ENCODE peak calls at places on chromosomes 7 and 10, in ten cellular contexts. One of them, this sample, is unnamed.

GRCh38 chr7:69605070-69605469 is 6.8 kb downstream of the AUTS2 start:
- DNase-seq in Caki2: no peak
- DNase-seq in smooth muscle cell of the brain vasculature: no peak
- DNase-seq in Daoy: no peak
- DNase-seq in T-cell: no peak
- DNase-seq in natural killer cell treated with Interleukin-12 subunit alpha and Interleukin-12 subunit beta and Interleukin-15 and Interleukin-18, amount 100 ng/mL, for 72 hours: no peak
- DNase-seq in DMS153: no peak
- DNase-seq in activated T-helper 1 cell treated with anti-CD3 and anti-CD28 coated beads, Interleukin-12 subunit alpha, Interleukin-12 subunit beta, Interleukin-2, Interleukin-4 antibody, amounts not matched to agents 30 ng/mL and 10 ng/mL and 1 ng/mL, durations not matched to agents 14 hours and 24 hours and 36 hours: no peak
- DNase-seq in DMS 273 treated with DMSO at 0.1 percent for 48 hours: no peak
- DNase-seq in amniotic stem cell: no peak
- DNase-seq in this sample: no peak

GRCh38 chr10:103447187-103447586 is 5.0 kb downstream of the CALHM2 start:
- DNase-seq in Caki2: no peak
- DNase-seq in smooth muscle cell of the brain vasculature: no peak
- DNase-seq in Daoy: no peak
- DNase-seq in T-cell: no peak
- DNase-seq in natural killer cell treated with Interleukin-12 subunit alpha and Interleukin-12 subunit beta and Interleukin-15 and Interleukin-18, amount 100 ng/mL, for 72 hours: no peak
- DNase-seq in DMS153: no peak
- DNase-seq in activated T-helper 1 cell treated with anti-CD3 and anti-CD28 coated beads, Interleukin-12 subunit alpha, Interleukin-12 subunit beta, Interleukin-2, Interleukin-4 antibody, amounts not matched to agents 30 ng/mL and 10 ng/mL and 1 ng/mL, durations not matched to agents 14 hours and 24 hours and 36 hours: no peak
- DNase-seq in DMS 273 treated with DMSO at 0.1 percent for 48 hours: no peak
- DNase-seq in amniotic stem cell: no peak
- DNase-seq in this sample: no peak

GRCh38 chr7:124783271-124783670 is 17.7 kb upstream of the GPR37 start:
- DNase-seq in Caki2: no peak
- DNase-seq in smooth muscle cell of the brain vasculature: no peak
- DNase-seq in Daoy: peak; percentile 41
- DNase-seq in T-cell: no peak
- DNase-seq in natural killer cell treated with Interleukin-12 subunit alpha and Interleukin-12 subunit beta and Interleukin-15 and Interleukin-18, amount 100 ng/mL, for 72 hours: no peak
- DNase-seq in DMS153: no peak
- DNase-seq in activated T-helper 1 cell treated with anti-CD3 and anti-CD28 coated beads, Interleukin-12 subunit alpha, Interleukin-12 subunit beta, Interleukin-2, Interleukin-4 antibody, amounts not matched to agents 30 ng/mL and 10 ng/mL and 1 ng/mL, durations not matched to agents 14 hours and 24 hours and 36 hours: no peak
- DNase-seq in DMS 273 treated with DMSO at 0.1 percent for 48 hours: no peak
- DNase-seq in amniotic stem cell: no peak
- DNase-seq in this sample: no peak

GRCh38 chr10:26725837-26726727 is 28.6 kb downstream of the PDSS1 start:
- DNase-seq in Caki2: peak; percentile 32
- DNase-seq in smooth muscle cell of the brain vasculature: peak; percentile 44
- DNase-seq in Daoy: peak; percentile 50
- DNase-seq in T-cell: no peak
- DNase-seq in natural killer cell treated with Interleukin-12 subunit alpha and Interleukin-12 subunit beta and Interleukin-15 and Interleukin-18, amount 100 ng/mL, for 72 hours: no peak
- DNase-seq in DMS153: peak; percentile 0
- DNase-seq in activated T-helper 1 cell treated with anti-CD3 and anti-CD28 coated beads, Interleukin-12 subunit alpha, Interleukin-12 subunit beta, Interleukin-2, Interleukin-4 antibody, amounts not matched to agents 30 ng/mL and 10 ng/mL and 1 ng/mL, durations not matched to agents 14 hours and 24 hours and 36 hours: no peak
- DNase-seq in DMS 273 treated with DMSO at 0.1 percent for 48 hours: no peak
- DNase-seq in amniotic stem cell: peak; percentile 35
- DNase-seq in this sample: peak; percentile 51

GRCh38 chr7:118169146-118169545 is 14.8 kb upstream of the LSM8 start:
- DNase-seq in Caki2: no peak
- DNase-seq in smooth muscle cell of the brain vasculature: no peak
- DNase-seq in Daoy: no peak
- DNase-seq in T-cell: no peak
- DNase-seq in natural killer cell treated with Interleukin-12 subunit alpha and Interleukin-12 subunit beta and Interleukin-15 and Interleukin-18, amount 100 ng/mL, for 72 hours: no peak
- DNase-seq in DMS153: no peak
- DNase-seq in activated T-helper 1 cell treated with anti-CD3 and anti-CD28 coated beads, Interleukin-12 subunit alpha, Interleukin-12 subunit beta, Interleukin-2, Interleukin-4 antibody, amounts not matched to agents 30 ng/mL and 10 ng/mL and 1 ng/mL, durations not matched to agents 14 hours and 24 hours and 36 hours: no peak
- DNase-seq in DMS 273 treated with DMSO at 0.1 percent for 48 hours: no peak
- DNase-seq in amniotic stem cell: no peak
- DNase-seq in this sample: no peak

GRCh38 chr10:13776861-13777301 is 190.1 kb downstream of the PRPF18 start:
- DNase-seq in Caki2: peak; percentile 78
- DNase-seq in smooth muscle cell of the brain vasculature: no peak
- DNase-seq in Daoy: peak; percentile 55
- DNase-seq in T-cell: no peak
- DNase-seq in natural killer cell treated with Interleukin-12 subunit alpha and Interleukin-12 subunit beta and Interleukin-15 and Interleukin-18, amount 100 ng/mL, for 72 hours: no peak
- DNase-seq in DMS153: no peak
- DNase-seq in activated T-helper 1 cell treated with anti-CD3 and anti-CD28 coated beads, Interleukin-12 subunit alpha, Interleukin-12 subunit beta, Interleukin-2, Interleukin-4 antibody, amounts not matched to agents 30 ng/mL and 10 ng/mL and 1 ng/mL, durations not matched to agents 14 hours and 24 hours and 36 hours: no peak
- DNase-seq in DMS 273 treated with DMSO at 0.1 percent for 48 hours: no peak
- DNase-seq in amniotic stem cell: no peak
- DNase-seq in this sample: no peak

GRCh38 chr10:131169146-131169545 is 142.4 kb downstream of the TCERG1L start:
- DNase-seq in Caki2: no peak
- DNase-seq in smooth muscle cell of the brain vasculature: no peak
- DNase-seq in Daoy: no peak
- DNase-seq in T-cell: no peak
- DNase-seq in natural killer cell treated with Interleukin-12 subunit alpha and Interleukin-12 subunit beta and Interleukin-15 and Interleukin-18, amount 100 ng/mL, for 72 hours: no peak
- DNase-seq in DMS153: no peak
- DNase-seq in activated T-helper 1 cell treated with anti-CD3 and anti-CD28 coated beads, Interleukin-12 subunit alpha, Interleukin-12 subunit beta, Interleukin-2, Interleukin-4 antibody, amounts not matched to agents 30 ng/mL and 10 ng/mL and 1 ng/mL, durations not matched to agents 14 hours and 24 hours and 36 hours: no peak
- DNase-seq in DMS 273 treated with DMSO at 0.1 percent for 48 hours: no peak
- DNase-seq in amniotic stem cell: no peak
- DNase-seq in this sample: no peak

GRCh38 chr10:124939290-124939689 is 2.6 kb upstream of the ZRANB1 start:
- DNase-seq in Caki2: no peak
- DNase-seq in smooth muscle cell of the brain vasculature: no peak
- DNase-seq in Daoy: no peak
- DNase-seq in T-cell: no peak
- DNase-seq in natural killer cell treated with Interleukin-12 subunit alpha and Interleukin-12 subunit beta and Interleukin-15 and Interleukin-18, amount 100 ng/mL, for 72 hours: no peak
- DNase-seq in DMS153: no peak
- DNase-seq in activated T-helper 1 cell treated with anti-CD3 and anti-CD28 coated beads, Interleukin-12 subunit alpha, Interleukin-12 subunit beta, Interleukin-2, Interleukin-4 antibody, amounts not matched to agents 30 ng/mL and 10 ng/mL and 1 ng/mL, durations not matched to agents 14 hours and 24 hours and 36 hours: no peak
- DNase-seq in DMS 273 treated with DMSO at 0.1 percent for 48 hours: no peak
- DNase-seq in amniotic stem cell: no peak
- DNase-seq in this sample: no peak

GRCh38 chr7:44329888-44330287 is 4.5 kb upstream of the CAMK2B start:
- DNase-seq in Caki2: no peak
- DNase-seq in smooth muscle cell of the brain vasculature: no peak
- DNase-seq in Daoy: no peak
- DNase-seq in T-cell: no peak
- DNase-seq in natural killer cell treated with Interleukin-12 subunit alpha and Interleukin-12 subunit beta and Interleukin-15 and Interleukin-18, amount 100 ng/mL, for 72 hours: no peak
- DNase-seq in DMS153: no peak
- DNase-seq in activated T-helper 1 cell treated with anti-CD3 and anti-CD28 coated beads, Interleukin-12 subunit alpha, Interleukin-12 subunit beta, Interleukin-2, Interleukin-4 antibody, amounts not matched to agents 30 ng/mL and 10 ng/mL and 1 ng/mL, durations not matched to agents 14 hours and 24 hours and 36 hours: no peak
- DNase-seq in DMS 273 treated with DMSO at 0.1 percent for 48 hours: no peak
- DNase-seq in amniotic stem cell: no peak
- DNase-seq in this sample: no peak

GRCh38 chr10:83991986-83992753 is 147.1 kb upstream of the GHITM start:
- DNase-seq in Caki2: peak; percentile 21
- DNase-seq in smooth muscle cell of the brain vasculature: no peak
- DNase-seq in Daoy: no peak
- DNase-seq in T-cell: no peak
- DNase-seq in natural killer cell treated with Interleukin-12 subunit alpha and Interleukin-12 subunit beta and Interleukin-15 and Interleukin-18, amount 100 ng/mL, for 72 hours: no peak
- DNase-seq in DMS153: no peak
- DNase-seq in activated T-helper 1 cell treated with anti-CD3 and anti-CD28 coated beads, Interleukin-12 subunit alpha, Interleukin-12 subunit beta, Interleukin-2, Interleukin-4 antibody, amounts not matched to agents 30 ng/mL and 10 ng/mL and 1 ng/mL, durations not matched to agents 14 hours and 24 hours and 36 hours: no peak
- DNase-seq in DMS 273 treated with DMSO at 0.1 percent for 48 hours: peak; percentile 8
- DNase-seq in amniotic stem cell: no peak
- DNase-seq in this sample: no peak

GRCh38 chr7:18151419-18151818 is 123.8 kb upstream of the PRPS1L1 start:
- DNase-seq in Caki2: no peak
- DNase-seq in smooth muscle cell of the brain vasculature: no peak
- DNase-seq in Daoy: no peak
- DNase-seq in T-cell: no peak
- DNase-seq in natural killer cell treated with Interleukin-12 subunit alpha and Interleukin-12 subunit beta and Interleukin-15 and Interleukin-18, amount 100 ng/mL, for 72 hours: no peak
- DNase-seq in DMS153: no peak
- DNase-seq in activated T-helper 1 cell treated with anti-CD3 and anti-CD28 coated beads, Interleukin-12 subunit alpha, Interleukin-12 subunit beta, Interleukin-2, Interleukin-4 antibody, amounts not matched to agents 30 ng/mL and 10 ng/mL and 1 ng/mL, durations not matched to agents 14 hours and 24 hours and 36 hours: no peak
- DNase-seq in DMS 273 treated with DMSO at 0.1 percent for 48 hours: no peak
- DNase-seq in amniotic stem cell: no peak
- DNase-seq in this sample: no peak

GRCh38 chr7:55409474-55410225 is 44.5 kb downstream of the LANCL2 start:
- DNase-seq in Caki2: peak; percentile 37
- DNase-seq in smooth muscle cell of the brain vasculature: no peak
- DNase-seq in Daoy: no peak
- DNase-seq in T-cell: no peak
- DNase-seq in natural killer cell treated with Interleukin-12 subunit alpha and Interleukin-12 subunit beta and Interleukin-15 and Interleukin-18, amount 100 ng/mL, for 72 hours: no peak
- DNase-seq in DMS153: no peak
- DNase-seq in activated T-helper 1 cell treated with anti-CD3 and anti-CD28 coated beads, Interleukin-12 subunit alpha, Interleukin-12 subunit beta, Interleukin-2, Interleukin-4 antibody, amounts not matched to agents 30 ng/mL and 10 ng/mL and 1 ng/mL, durations not matched to agents 14 hours and 24 hours and 36 hours: no peak
- DNase-seq in DMS 273 treated with DMSO at 0.1 percent for 48 hours: no peak
- DNase-seq in amniotic stem cell: no peak
- DNase-seq in this sample: no peak

GRCh38 chr10:51910189-51910588 is 210.8 kb upstream of the CSTF2T start:
- DNase-seq in Caki2: no peak
- DNase-seq in smooth muscle cell of the brain vasculature: no peak
- DNase-seq in Daoy: no peak
- DNase-seq in T-cell: no peak
- DNase-seq in natural killer cell treated with Interleukin-12 subunit alpha and Interleukin-12 subunit beta and Interleukin-15 and Interleukin-18, amount 100 ng/mL, for 72 hours: no peak
- DNase-seq in DMS153: no peak
- DNase-seq in activated T-helper 1 cell treated with anti-CD3 and anti-CD28 coated beads, Interleukin-12 subunit alpha, Interleukin-12 subunit beta, Interleukin-2, Interleukin-4 antibody, amounts not matched to agents 30 ng/mL and 10 ng/mL and 1 ng/mL, durations not matched to agents 14 hours and 24 hours and 36 hours: no peak
- DNase-seq in DMS 273 treated with DMSO at 0.1 percent for 48 hours: no peak
- DNase-seq in amniotic stem cell: no peak
- DNase-seq in this sample: no peak

GRCh38 chr10:17354781-17355180 is 99.6 kb downstream of the ST8SIA6 start:
- DNase-seq in Caki2: no peak
- DNase-seq in smooth muscle cell of the brain vasculature: no peak
- DNase-seq in Daoy: peak; percentile 8
- DNase-seq in T-cell: no peak
- DNase-seq in natural killer cell treated with Interleukin-12 subunit alpha and Interleukin-12 subunit beta and Interleukin-15 and Interleukin-18, amount 100 ng/mL, for 72 hours: no peak
- DNase-seq in DMS153: no peak
- DNase-seq in activated T-helper 1 cell treated with anti-CD3 and anti-CD28 coated beads, Interleukin-12 subunit alpha, Interleukin-12 subunit beta, Interleukin-2, Interleukin-4 antibody, amounts not matched to agents 30 ng/mL and 10 ng/mL and 1 ng/mL, durations not matched to agents 14 hours and 24 hours and 36 hours: no peak
- DNase-seq in DMS 273 treated with DMSO at 0.1 percent for 48 hours: no peak
- DNase-seq in amniotic stem cell: no peak
- DNase-seq in this sample: no peak

GRCh38 chr10:29591416-29591968 is 43.3 kb downstream of the SVIL start:
- DNase-seq in Caki2: no peak
- DNase-seq in smooth muscle cell of the brain vasculature: no peak
- DNase-seq in Daoy: no peak
- DNase-seq in T-cell: no peak
- DNase-seq in natural killer cell treated with Interleukin-12 subunit alpha and Interleukin-12 subunit beta and Interleukin-15 and Interleukin-18, amount 100 ng/mL, for 72 hours: no peak
- DNase-seq in DMS153: no peak
- DNase-seq in activated T-helper 1 cell treated with anti-CD3 and anti-CD28 coated beads, Interleukin-12 subunit alpha, Interleukin-12 subunit beta, Interleukin-2, Interleukin-4 antibody, amounts not matched to agents 30 ng/mL and 10 ng/mL and 1 ng/mL, durations not matched to agents 14 hours and 24 hours and 36 hours: no peak
- DNase-seq in DMS 273 treated with DMSO at 0.1 percent for 48 hours: no peak
- DNase-seq in amniotic stem cell: no peak
- DNase-seq in this sample: no peak

GRCh38 chr10:43237128-43237527 is 29.7 kb downstream of the RASGEF1A start:
- DNase-seq in Caki2: no peak
- DNase-seq in smooth muscle cell of the brain vasculature: no peak
- DNase-seq in Daoy: no peak
- DNase-seq in T-cell: no peak
- DNase-seq in natural killer cell treated with Interleukin-12 subunit alpha and Interleukin-12 subunit beta and Interleukin-15 and Interleukin-18, amount 100 ng/mL, for 72 hours: no peak
- DNase-seq in DMS153: no peak
- DNase-seq in activated T-helper 1 cell treated with anti-CD3 and anti-CD28 coated beads, Interleukin-12 subunit alpha, Interleukin-12 subunit beta, Interleukin-2, Interleukin-4 antibody, amounts not matched to agents 30 ng/mL and 10 ng/mL and 1 ng/mL, durations not matched to agents 14 hours and 24 hours and 36 hours: no peak
- DNase-seq in DMS 273 treated with DMSO at 0.1 percent for 48 hours: no peak
- DNase-seq in amniotic stem cell: no peak
- DNase-seq in this sample: no peak

GRCh38 chr10:94617389-94617944 is 66.1 kb upstream of the CYP2C18 start:
- DNase-seq in Caki2: peak; percentile 21
- DNase-seq in smooth muscle cell of the brain vasculature: no peak
- DNase-seq in Daoy: no peak
- DNase-seq in T-cell: no peak
- DNase-seq in natural killer cell treated with Interleukin-12 subunit alpha and Interleukin-12 subunit beta and Interleukin-15 and Interleukin-18, amount 100 ng/mL, for 72 hours: no peak
- DNase-seq in DMS153: no peak
- DNase-seq in activated T-helper 1 cell treated with anti-CD3 and anti-CD28 coated beads, Interleukin-12 subunit alpha, Interleukin-12 subunit beta, Interleukin-2, Interleukin-4 antibody, amounts not matched to agents 30 ng/mL and 10 ng/mL and 1 ng/mL, durations not matched to agents 14 hours and 24 hours and 36 hours: no peak
- DNase-seq in DMS 273 treated with DMSO at 0.1 percent for 48 hours: no peak
- DNase-seq in amniotic stem cell: no peak
- DNase-seq in this sample: no peak

GRCh38 chr7:128275651-128276050 is 34.6 kb downstream of the LEP start:
- DNase-seq in Caki2: no peak
- DNase-seq in smooth muscle cell of the brain vasculature: no peak
- DNase-seq in Daoy: no peak
- DNase-seq in T-cell: no peak
- DNase-seq in natural killer cell treated with Interleukin-12 subunit alpha and Interleukin-12 subunit beta and Interleukin-15 and Interleukin-18, amount 100 ng/mL, for 72 hours: no peak
- DNase-seq in DMS153: no peak
- DNase-seq in activated T-helper 1 cell treated with anti-CD3 and anti-CD28 coated beads, Interleukin-12 subunit alpha, Interleukin-12 subunit beta, Interleukin-2, Interleukin-4 antibody, amounts not matched to agents 30 ng/mL and 10 ng/mL and 1 ng/mL, durations not matched to agents 14 hours and 24 hours and 36 hours: no peak
- DNase-seq in DMS 273 treated with DMSO at 0.1 percent for 48 hours: no peak
- DNase-seq in amniotic stem cell: no peak
- DNase-seq in this sample: no peak

GRCh38 chr7:130831817-130832481 is 97.9 kb upstream of the KLF14 start:
- DNase-seq in Caki2: no peak
- DNase-seq in smooth muscle cell of the brain vasculature: no peak
- DNase-seq in Daoy: peak; percentile 70
- DNase-seq in T-cell: no peak
- DNase-seq in natural killer cell treated with Interleukin-12 subunit alpha and Interleukin-12 subunit beta and Interleukin-15 and Interleukin-18, amount 100 ng/mL, for 72 hours: no peak
- DNase-seq in DMS153: no peak
- DNase-seq in activated T-helper 1 cell treated with anti-CD3 and anti-CD28 coated beads, Interleukin-12 subunit alpha, Interleukin-12 subunit beta, Interleukin-2, Interleukin-4 antibody, amounts not matched to agents 30 ng/mL and 10 ng/mL and 1 ng/mL, durations not matched to agents 14 hours and 24 hours and 36 hours: no peak
- DNase-seq in DMS 273 treated with DMSO at 0.1 percent for 48 hours: no peak
- DNase-seq in amniotic stem cell: no peak
- DNase-seq in this sample: peak; percentile 45